ENCODE peak calls at places on chromosome 11, in nine cellular contexts. K, V, P, L, U, A, N, B and X are unnamed samples.
A peak's percentile ranks its signal among the peaks of the same experiment; 100 is the strongest.

GRCh38 chr11:720642-721346 is 14.8 kb downstream of the EPS8L2 start:
- DNase-seq in K (no peak), V (no peak), P (no peak), L (no peak), U (no peak), A (no peak), N (no peak), B (peak; percentile 44), X (no peak)

GRCh38 chr11:28223577-28223976 is 115.4 kb downstream of the METTL15 start:
- DNase-seq in K (no peak), V (no peak), P (no peak), L (no peak), U (no peak), A (no peak), N (no peak), B (no peak), X (no peak)

GRCh38 chr11:116697639-116698038 is 75.1 kb downstream of the BUD13 start:
- DNase-seq in K (no peak), V (no peak), P (no peak), L (no peak), U (no peak), A (no peak), N (no peak), B (no peak), X (no peak)

GRCh38 chr11:116454020-116454645 is 318.7 kb downstream of the BUD13 start:
- DNase-seq in K (no peak), V (peak; percentile 51), P (peak; percentile 63), L (peak; percentile 25), U (no peak), A (peak; percentile 28), N (peak; percentile 8), B (peak; percentile 52), X (peak; percentile 49)

GRCh38 chr11:123690490-123690889 is 36.1 kb upstream of the SCN3B start:
- DNase-seq in K (no peak), V (peak; percentile 55), P (peak; percentile 52), L (no peak), U (no peak), A (peak; percentile 61), N (no peak), B (no peak), X (peak; percentile 4)

GRCh38 chr11:119907122-119907933 is 178.3 kb upstream of the NECTIN1 start:
- DNase-seq in K (no peak), V (no peak), P (no peak), L (no peak), U (no peak), A (no peak), N (no peak), B (no peak), X (no peak)

GRCh38 chr11:123246749-123247497 is 51.9 kb upstream of the CLMP start:
- DNase-seq in K (no peak), V (peak; percentile 88), P (peak; percentile 85), L (peak; percentile 79), U (peak; percentile 71), A (peak; percentile 64), N (no peak), B (peak; percentile 91), X (peak; percentile 89)

GRCh38 chr11:1453611-1454386 is 32.8 kb downstream of the MOB2 start:
- DNase-seq in K (no peak), V (no peak), P (no peak), L (no peak), U (no peak), A (no peak), N (no peak), B (no peak), X (peak; percentile 50)

GRCh38 chr11:119680899-119681370 is 48.1 kb downstream of the NECTIN1 start:
- DNase-seq in K (no peak), V (peak; percentile 48), P (peak; percentile 46), L (peak; percentile 68), U (peak; percentile 42), A (no peak), N (no peak), B (no peak), X (no peak)

DNA sequence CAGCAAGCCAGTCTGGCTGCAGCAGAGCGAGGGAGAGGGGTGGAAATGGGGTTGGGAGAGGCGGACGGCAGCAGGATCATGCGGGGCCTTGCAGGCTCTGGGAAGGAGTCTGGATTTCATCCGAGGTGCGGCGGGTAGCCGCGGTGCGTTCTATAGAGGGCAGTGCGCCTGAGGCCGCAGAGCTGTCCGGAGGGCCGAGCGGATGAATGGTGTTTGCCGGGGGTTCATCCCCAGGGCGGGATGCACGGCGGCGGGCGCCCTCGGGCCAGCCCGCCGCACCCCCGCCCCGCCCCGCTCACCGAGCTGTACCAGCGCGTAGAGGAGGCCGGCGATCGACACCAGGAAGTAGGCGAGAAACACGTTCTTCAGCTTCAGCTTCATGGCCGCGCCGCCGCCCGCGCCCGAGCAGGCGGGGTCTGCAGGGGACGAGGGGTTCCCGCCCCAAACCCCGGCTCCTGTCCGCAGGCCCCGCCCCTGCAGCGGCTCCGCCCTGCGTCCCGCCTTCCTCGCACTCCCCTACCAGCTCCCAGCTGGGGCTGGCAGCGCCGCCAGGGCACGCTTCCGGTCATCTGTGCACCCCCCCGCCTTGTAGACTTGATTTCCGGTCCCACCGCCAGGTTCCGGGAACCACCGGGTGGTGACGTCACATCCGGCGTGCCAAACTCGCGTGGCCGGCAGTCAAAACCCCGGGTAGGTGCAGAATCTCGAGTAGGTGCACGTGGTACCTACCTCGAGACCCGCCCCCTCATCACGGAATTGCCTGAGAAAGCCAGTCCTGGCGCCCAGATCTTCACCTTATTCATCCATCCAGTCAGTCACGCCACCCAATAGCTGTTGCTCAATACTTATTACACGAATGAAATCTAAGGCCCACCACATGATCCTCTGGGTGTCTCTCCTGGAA is at the start of gene B3GAT3:
- DNase-seq in K (peak; percentile 82), V (peak; percentile 99), P (peak; percentile 98), L (peak; percentile 96), U (peak; percentile 98), A (peak; percentile 99), N (peak; percentile 91), B (peak; percentile 94), X (peak; percentile 98)
- TF ChIP-seq CTCF in K (peak; percentile 24), V (no peak), P (no peak), L (no peak), U (peak; percentile 55), A (no peak), N (peak; percentile 6), B (peak; percentile 36), X (no peak)

DNA sequence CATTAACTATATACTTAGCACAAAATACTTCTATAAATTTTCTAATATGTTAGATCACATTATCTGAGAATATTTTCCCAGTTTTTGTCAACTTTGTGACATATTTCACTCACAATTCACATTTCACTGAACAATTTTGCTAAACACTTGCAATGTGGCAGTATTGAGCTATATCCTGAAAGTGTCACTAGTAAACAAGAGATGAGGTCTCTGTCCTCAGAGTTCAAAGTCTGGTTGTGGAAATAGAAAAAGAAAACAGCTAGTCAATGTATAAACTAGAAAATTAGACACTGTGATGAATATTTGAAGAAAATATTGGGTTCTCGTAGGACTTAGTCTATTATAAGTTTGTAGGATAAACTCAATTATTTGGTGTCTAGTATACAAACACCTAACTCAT is 87.4 kb upstream of the CHORDC1 start:
- DNase-seq in K (no peak), V (no peak), P (no peak), L (no peak), U (no peak), A (no peak), N (no peak), B (no peak), X (no peak)
- TF ChIP-seq CTCF in K (no peak), V (no peak), P (no peak), L (no peak), U (no peak), A (no peak), N (no peak), B (no peak), X (no peak)

GRCh38 chr11:59261150-59261549 is 48.4 kb upstream of the MPEG1 start:
- DNase-seq in K (no peak), V (no peak), P (no peak), L (no peak), U (no peak), A (no peak), N (no peak), B (no peak), X (no peak)

GRCh38 chr11:59265735-59266134 is 53.0 kb upstream of the MPEG1 start:
- DNase-seq in K (no peak), V (no peak), P (no peak), L (no peak), U (no peak), A (no peak), N (no peak), B (no peak), X (no peak)

GRCh38 chr11:59264736-59265135 is 52.0 kb upstream of the MPEG1 start:
- DNase-seq in K (no peak), V (no peak), P (no peak), L (no peak), U (no peak), A (no peak), N (no peak), B (no peak), X (no peak)

GRCh38 chr11:59262419-59262818 is 49.7 kb upstream of the MPEG1 start:
- DNase-seq in K (no peak), V (no peak), P (no peak), L (no peak), U (no peak), A (no peak), N (no peak), B (no peak), X (no peak)

DNA sequence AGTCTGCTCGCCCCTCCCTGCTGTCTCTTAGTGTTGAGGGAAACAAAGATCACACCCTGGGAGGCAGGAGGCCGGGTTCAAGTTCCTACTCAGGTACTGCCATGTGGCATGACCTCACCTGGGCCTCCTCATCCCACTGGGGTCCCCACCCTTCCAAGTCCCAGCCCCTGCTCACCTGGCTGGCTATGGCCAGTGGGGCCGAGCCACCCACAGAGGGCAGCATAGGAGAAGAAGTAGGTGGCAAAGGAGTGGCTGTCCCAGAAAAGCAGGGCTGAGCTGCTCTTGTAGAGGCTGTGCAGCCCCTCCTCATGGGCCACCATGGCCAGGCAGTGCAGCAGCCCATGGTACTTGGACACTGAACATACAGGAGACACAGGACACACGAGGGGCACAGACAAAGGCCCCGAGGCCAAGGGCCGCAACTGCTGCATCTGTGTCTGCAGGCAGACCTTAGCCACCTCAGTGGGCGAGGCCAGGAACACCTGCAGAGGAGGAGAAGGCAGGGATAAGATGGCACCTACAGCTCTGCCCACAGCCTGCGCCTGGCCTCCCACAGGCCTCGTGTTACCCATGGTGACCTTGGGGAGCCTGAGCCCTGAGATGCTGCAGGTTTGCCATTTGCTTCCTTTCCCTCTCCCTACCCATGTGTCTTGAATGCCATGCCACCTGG is 50.6 kb upstream of the MPEG1 start:
- DNase-seq in K (no peak), V (no peak), P (no peak), L (no peak), U (no peak), A (no peak), N (no peak), B (no peak), X (peak; percentile 22)
- TF ChIP-seq CTCF in K (no peak), V (no peak), P (no peak), L (peak; percentile 30), U (no peak), A (no peak), N (no peak), B (no peak), X (no peak)

DNA sequence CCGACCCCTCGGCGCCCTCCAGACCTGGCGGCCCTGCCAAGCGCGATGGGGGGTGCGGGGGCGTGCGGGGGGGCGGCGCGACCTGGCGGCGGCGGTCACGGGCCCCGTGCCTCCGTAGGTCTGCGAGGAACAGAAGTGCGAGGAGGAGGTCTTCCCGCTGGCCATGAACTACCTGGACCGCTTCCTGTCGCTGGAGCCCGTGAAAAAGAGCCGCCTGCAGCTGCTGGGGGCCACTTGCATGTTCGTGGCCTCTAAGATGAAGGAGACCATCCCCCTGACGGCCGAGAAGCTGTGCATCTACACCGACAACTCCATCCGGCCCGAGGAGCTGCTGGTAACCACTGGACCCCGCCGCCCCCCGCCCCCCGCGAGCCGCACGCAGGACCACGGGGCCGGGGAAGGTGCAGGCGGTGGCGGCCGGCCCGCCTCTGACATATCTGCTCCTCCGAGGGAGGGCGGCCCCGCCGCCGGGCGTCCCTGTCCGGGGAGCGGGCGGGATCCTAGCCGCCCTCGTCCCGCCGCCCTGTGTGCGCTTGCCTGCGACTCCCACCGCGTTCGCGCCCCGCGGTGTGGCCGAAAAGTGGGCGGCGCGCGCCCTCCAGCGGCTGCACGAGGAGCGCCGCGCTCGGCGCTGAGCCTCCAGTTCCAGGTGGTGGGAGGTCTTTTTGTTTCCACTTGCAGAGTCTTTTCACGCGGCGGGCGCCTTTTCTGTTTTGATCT is 2.1 kb downstream of the CCND1 start:
- DNase-seq in K (no peak), V (peak; percentile 90), P (peak; percentile 78), L (peak; percentile 77), U (peak; percentile 60), A (peak; percentile 73), N (no peak), B (peak; percentile 83), X (peak; percentile 77)
- TF ChIP-seq CTCF in K (peak; percentile 89), V (peak; percentile 79), P (peak; percentile 75), L (peak; percentile 93), U (peak; percentile 96), A (peak; percentile 62), N (peak; percentile 68), B (peak; percentile 96), X (peak; percentile 98)